ENCODE peak calls at places on chromosomes 3 and 15, in seven cellular contexts. K is right atrium auricular region; Q is neural progenitor cell; M is CD4-positive, alpha-beta T cell; R is AG04450; F is Caco-2; J is H9. T is an unnamed sample.

GRCh38 chr15:36645106-36645505 is 65.7 kb downstream of the CDIN1 start:
- DNase-seq in F (no peak), K (no peak), J (no peak), R (no peak), M (no peak), Q (no peak), T (no peak)

GRCh38 chr15:69074011-69074842 is 59.7 kb downstream of the NOX5 start:
- DNase-seq in Q (peak; percentile 79), K (peak; percentile 70), M (no peak), J (peak; percentile 76), R (no peak), F (peak; percentile 75), T (peak; percentile 24)

GRCh38 chr3:48023377-48023776 is 7.2 kb upstream of the MAP4 start:
- DNase-seq in J (no peak), F (no peak), R (no peak), Q (no peak), K (no peak), M (no peak), T (no peak)

GRCh38 chr3:187721055-187721454 is 18.7 kb upstream of the RTP2 start:
- DNase-seq in Q (no peak), R (no peak), J (no peak), M (no peak), F (no peak), K (no peak), T (no peak)

GRCh38 chr3:60314064-60314463 is 937.2 kb downstream of the FHIT start:
- DNase-seq in R (no peak), J (no peak), K (no peak), M (no peak), F (no peak), Q (no peak), T (no peak)

GRCh38 chr3:106022913-106023312 is 154.1 kb upstream of the CBLB start:
- DNase-seq in R (no peak), J (no peak), F (no peak), Q (no peak), K (no peak), M (no peak), T (no peak)

GRCh38 chr3:171230857-171231256 is 204.3 kb upstream of the SLC2A2 start:
- DNase-seq in R (no peak), J (no peak), M (no peak), K (no peak), F (no peak), Q (no peak), T (no peak)

GRCh38 chr3:141561426-141562034 is 74.7 kb downstream of the RASA2 start:
- DNase-seq in M (no peak), K (no peak), F (no peak), J (no peak), Q (peak; percentile 62), R (peak; percentile 53), T (peak; percentile 48)

GRCh38 chr3:58526124-58526957 is 10.6 kb downstream of the ACOX2 start:
- DNase-seq in F (no peak), J (no peak), K (peak; percentile 56), R (peak; percentile 72), M (no peak), Q (no peak), T (peak; percentile 89)

GRCh38 chr3:23542079-23542478 is 263.7 kb upstream of the UBE2E1 start:
- DNase-seq in K (no peak), M (no peak), J (no peak), F (no peak), R (no peak), Q (no peak), T (no peak)

GRCh38 chr3:190860531-190860930 is 2.0 kb downstream of the GMNC start:
- DNase-seq in J (no peak), F (no peak), Q (no peak), M (no peak), K (no peak), R (no peak), T (no peak)

GRCh38 chr3:21920431-21920830 is 169.4 kb upstream of the ZNF385D start:
- DNase-seq in K (no peak), M (no peak), F (no peak), R (peak; percentile 63), J (no peak), Q (no peak), T (peak; percentile 84)

GRCh38 chr3:185866555-185866954 is 41.7 kb upstream of the IGF2BP2 start:
- DNase-seq in R (no peak), J (no peak), Q (no peak), M (no peak), F (no peak), K (no peak), T (no peak)

GRCh38 chr3:185862920-185863319 is 38.1 kb upstream of the IGF2BP2 start:
- DNase-seq in R (no peak), J (no peak), Q (no peak), K (no peak), M (no peak), F (no peak), T (no peak)

GRCh38 chr3:185866995-185867394 is 42.2 kb upstream of the IGF2BP2 start:
- DNase-seq in Q (no peak), R (no peak), K (no peak), M (no peak), J (no peak), F (no peak), T (no peak)

GRCh38 chr3:185865277-185865676 is 40.4 kb upstream of the IGF2BP2 start:
- DNase-seq in F (no peak), M (no peak), Q (peak; percentile 53), R (no peak), K (no peak), J (no peak), T (no peak)

DNA sequence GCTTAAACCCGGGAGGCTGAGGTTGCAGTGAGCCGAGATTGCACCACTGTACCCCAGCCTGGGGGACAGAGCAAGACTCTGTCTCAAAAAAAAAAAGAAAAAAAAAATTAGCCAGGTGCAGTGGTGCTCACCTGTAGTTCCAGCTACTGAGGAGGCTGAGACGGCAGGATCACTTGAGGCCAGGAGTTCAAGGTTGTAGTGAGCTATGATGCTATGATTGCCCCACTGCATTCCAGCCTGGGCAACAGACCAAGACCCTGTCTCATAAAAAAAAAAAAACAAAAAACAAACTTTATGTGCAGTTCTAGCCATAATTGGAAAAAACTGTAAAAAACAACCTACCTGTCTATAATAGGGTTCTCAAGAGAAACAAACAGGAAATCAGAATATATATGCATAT is 39.9 kb upstream of the IGF2BP2 start:
- DNase-seq in J (no peak), R (no peak), F (no peak), Q (no peak), K (no peak), M (no peak), T (no peak)
- TF ChIP-seq CTCF in J (no peak), R (no peak), F (no peak), Q (no peak), K (no peak), M (no peak), T (no peak)

GRCh38 chr3:119880966-119881365 is 99.1 kb downstream of the NR1I2 start:
- DNase-seq in M (no peak), R (no peak), J (no peak), F (no peak), Q (no peak), K (no peak), T (peak; percentile 15)

GRCh38 chr3:119884161-119884557 is 102.3 kb downstream of the NR1I2 start:
- DNase-seq in J (no peak), M (no peak), F (no peak), R (no peak), K (no peak), Q (no peak), T (no peak)

GRCh38 chr3:119885746-119886530 is 104.0 kb downstream of the NR1I2 start:
- DNase-seq in Q (no peak), J (no peak), R (no peak), F (no peak), K (no peak), M (no peak), T (peak; percentile 80)

DNA sequence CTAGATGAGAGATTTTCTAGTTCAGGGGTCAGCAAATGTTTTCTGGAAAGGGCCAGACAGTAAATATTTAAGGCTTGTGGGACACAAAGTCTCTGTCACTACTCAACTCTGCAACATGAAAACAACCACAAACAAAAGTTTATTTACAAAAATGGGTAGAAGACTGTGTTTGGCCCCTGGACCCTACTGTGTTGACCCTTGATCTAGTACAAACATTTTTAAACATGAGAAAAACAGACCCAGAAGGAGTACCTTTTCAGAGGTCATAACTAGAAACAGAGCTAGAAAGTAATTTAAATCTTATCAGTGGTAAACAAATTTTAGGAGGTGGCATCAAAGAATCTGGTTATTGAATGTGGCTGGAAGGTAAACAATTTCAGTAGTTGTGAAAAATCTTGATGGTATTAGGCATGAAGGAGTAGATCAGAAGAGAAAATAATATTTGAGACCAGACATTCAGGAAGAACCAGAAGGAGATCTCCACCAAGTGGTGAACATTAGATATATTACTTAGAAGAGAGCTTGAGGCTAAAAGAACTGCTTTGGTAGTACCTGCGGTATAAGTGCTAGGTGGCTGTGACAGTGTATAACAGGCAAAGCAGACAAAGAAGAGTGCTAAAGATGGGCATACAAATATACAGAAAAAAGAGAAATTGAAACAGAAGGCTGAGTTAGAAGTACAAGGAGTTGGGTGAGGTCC is 101.7 kb downstream of the NR1I2 start:
- DNase-seq in F (no peak), Q (no peak), M (no peak), J (no peak), K (no peak), R (no peak), T (no peak)
- TF ChIP-seq CTCF in F (no peak), Q (no peak), M (no peak), J (no peak), K (no peak), R (no peak), T (peak; percentile 35)

DNA sequence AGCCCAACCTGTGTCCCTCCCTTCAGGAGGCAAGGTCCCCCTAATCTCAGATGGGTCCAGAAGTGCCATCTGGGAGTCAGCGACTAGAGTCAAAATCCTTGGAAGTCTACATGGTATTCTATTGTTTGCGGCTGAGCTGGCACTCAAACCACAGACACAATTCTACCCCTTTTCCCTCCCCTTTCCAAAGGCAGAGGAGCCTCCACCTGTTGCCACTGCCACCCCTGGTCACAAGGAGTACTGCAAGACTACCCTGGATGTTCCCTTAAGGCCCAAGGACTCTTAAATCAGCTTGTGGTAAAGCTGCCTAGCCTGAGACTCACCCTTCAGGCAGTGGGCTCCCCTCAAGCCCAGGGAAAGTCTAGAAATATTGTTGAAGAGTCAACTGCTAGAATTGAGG is 4.3 kb upstream of the OR5H6 start:
- DNase-seq in M (no peak), J (peak; percentile 63), Q (no peak), K (no peak), R (no peak), F (no peak), T (no peak)
- TF ChIP-seq CTCF in M (no peak), J (peak; percentile 58), Q (peak; percentile 31), K (no peak), R (peak; percentile 20), F (peak; percentile 3), T (no peak)

GRCh38 chr3:38152660-38153059 is 12.7 kb upstream of the OXSR1 start:
- DNase-seq in Q (no peak), K (no peak), R (no peak), J (no peak), F (no peak), M (no peak), T (no peak)

GRCh38 chr3:38153221-38153620 is 12.1 kb upstream of the OXSR1 start:
- DNase-seq in Q (no peak), F (no peak), J (no peak), M (no peak), R (no peak), K (no peak), T (no peak)

GRCh38 chr3:38151667-38152265 is 13.3 kb downstream of the MYD88 start:
- DNase-seq in Q (no peak), F (no peak), K (no peak), R (no peak), M (no peak), J (no peak), T (peak; percentile 21)

GRCh38 chr3:38149701-38150100 is 11.2 kb downstream of the MYD88 start:
- DNase-seq in F (no peak), M (no peak), R (no peak), Q (no peak), K (peak; percentile 11), J (no peak), T (no peak)

GRCh38 chr3:38150780-38151528 is 12.5 kb downstream of the MYD88 start:
- DNase-seq in F (no peak), R (no peak), J (no peak), M (no peak), Q (no peak), K (no peak), T (no peak)
- TF ChIP-seq CTCF in F (no peak), R (peak; percentile 17), J (peak; percentile 51), M (no peak), Q (peak; percentile 30), K (no peak), T (peak; percentile 47)

T was measured in HFFc6.